ENCODE peak calls at places on chromosomes 6 and 20, in ten cellular contexts. G is psoas muscle; Y is BJ; Q is caudate nucleus; K is endothelial cell; L is RWPE1; S is CD8-positive, alpha-beta memory T cell; E is right lobe of liver; V is fibroblast of pulmonary artery; F is activated naive CD4-positive, alpha-beta T cell. I is an unnamed sample.

GRCh38 chr6:12595161-12595792 is 121.3 kb upstream of the PHACTR1 start:
- DNase-seq in G (no peak), Y (peak; percentile 85), Q (no peak), K (no peak), L (no peak), S (no peak), E (no peak), V (peak; percentile 77), F (no peak), I (no peak)

GRCh38 chr6:144336900-144337299 is 51.8 kb downstream of the UTRN start:
- DNase-seq in G (no peak), Y (no peak), Q (no peak), K (no peak), L (no peak), S (no peak), E (no peak), V (no peak), F (no peak), I (no peak)

GRCh38 chr6:118810420-118811027 is 83.4 kb upstream of the ASF1A start:
- DNase-seq in G (no peak), Y (no peak), Q (no peak), K (no peak), L (no peak), S (peak; percentile 77), E (no peak), V (no peak), F (peak; percentile 24), I (no peak)

GRCh38 chr20:46992640-46993035 is 98.0 kb downstream of the EYA2 start:
- DNase-seq in G (no peak), Y (no peak), Q (no peak), K (no peak), L (no peak), S (no peak), E (no peak), V (no peak), F (no peak), I (no peak)

GRCh38 chr6:145544031-145544430 is 191.3 kb downstream of the EPM2A start:
- DNase-seq in G (peak; percentile 57), Y (peak; percentile 57), Q (no peak), K (no peak), L (peak; percentile 77), S (no peak), E (no peak), V (peak; percentile 65), F (no peak), I (no peak)

GRCh38 chr6:24721461-24722215 is 2.7 kb upstream of the C6orf62 start:
- DNase-seq in G (no peak), Y (no peak), Q (peak; percentile 91), K (no peak), L (no peak), S (no peak), E (peak; percentile 87), V (peak; percentile 87), F (peak; percentile 94), I (no peak)

GRCh38 chr20:63737940-63738686 is 1.5 kb upstream of the SLC2A4RG start:
- DNase-seq in G (peak; percentile 64), Y (no peak), Q (no peak), K (peak; percentile 14), L (no peak), S (peak; percentile 54), E (peak; percentile 86), V (no peak), F (no peak), I (no peak)

GRCh38 chr6:36333889-36334288 is 2.8 kb downstream of the BNIP5 start:
- DNase-seq in G (no peak), Y (no peak), Q (no peak), K (no peak), L (no peak), S (no peak), E (no peak), V (peak; percentile 44), F (no peak), I (peak; percentile 37)

GRCh38 chr20:37699202-37699601 is 5.4 kb downstream of the CTNNBL1 start:
- DNase-seq in G (no peak), Y (no peak), Q (no peak), K (no peak), L (no peak), S (no peak), E (no peak), V (peak; percentile 62), F (no peak), I (no peak)

GRCh38 chr6:136371117-136371696 is 81.6 kb upstream of the BCLAF1 start:
- DNase-seq in G (no peak), Y (no peak), Q (no peak), K (no peak), L (no peak), S (no peak), E (no peak), V (no peak), F (no peak), I (no peak)

GRCh38 chr6:144158133-144158532 is 7.8 kb downstream of the STX11 start:
- DNase-seq in G (no peak), Y (peak; percentile 76), Q (no peak), K (no peak), L (peak; percentile 41), S (no peak), E (peak; percentile 27), V (peak; percentile 93), F (no peak), I (no peak)

GRCh38 chr6:13457577-13457976 is 29.8 kb downstream of the GFOD1 start:
- DNase-seq in G (peak; percentile 66), Y (no peak), Q (no peak), K (no peak), L (peak; percentile 32), S (no peak), E (no peak), V (peak; percentile 42), F (no peak), I (no peak)

GRCh38 chr6:109447878-109448555 is 7.5 kb downstream of the SMPD2 start:
- DNase-seq in G (no peak), Y (no peak), Q (no peak), K (no peak), L (no peak), S (no peak), E (no peak), V (peak; percentile 20), F (no peak), I (no peak)

GRCh38 chr6:111610548-111611172 is 5.0 kb upstream of the TRAF3IP2 start:
- DNase-seq in G (no peak), Y (no peak), Q (no peak), K (no peak), L (no peak), S (no peak), E (peak; percentile 53), V (no peak), F (no peak), I (no peak)

GRCh38 chr20:6674831-6675230 is 92.7 kb upstream of the BMP2 start:
- DNase-seq in G (no peak), Y (no peak), Q (no peak), K (no peak), L (no peak), S (no peak), E (no peak), V (no peak), F (no peak), I (no peak)

GRCh38 chr6:21001736-21002135 is 467.5 kb downstream of the CDKAL1 start:
- DNase-seq in G (no peak), Y (no peak), Q (no peak), K (no peak), L (no peak), S (no peak), E (no peak), V (peak; percentile 23), F (no peak), I (no peak)

GRCh38 chr6:97055743-97056142 is 131.2 kb downstream of the KLHL32 start:
- DNase-seq in G (no peak), Y (no peak), Q (no peak), K (no peak), L (no peak), S (no peak), E (no peak), V (no peak), F (no peak), I (no peak)

GRCh38 chr6:15876406-15876805 is 213.6 kb upstream of the DTNBP1 start:
- DNase-seq in G (no peak), Y (no peak), Q (no peak), K (no peak), L (no peak), S (no peak), E (no peak), V (peak; percentile 44), F (no peak), I (no peak)

GRCh38 chr6:134936927-134937326 is 13.0 kb downstream of the ALDH8A1 start:
- DNase-seq in G (no peak), Y (peak; percentile 81), Q (no peak), K (no peak), L (peak; percentile 13), S (no peak), E (no peak), V (peak; percentile 71), F (no peak), I (no peak)

GRCh38 chr6:135126034-135126433 is 55.1 kb upstream of the MYB start:
- DNase-seq in G (no peak), Y (no peak), Q (no peak), K (no peak), L (no peak), S (no peak), E (no peak), V (no peak), F (no peak), I (no peak)

GRCh38 chr6:105692630-105693212 is 289.8 kb upstream of the PREP start:
- DNase-seq in G (no peak), Y (no peak), Q (no peak), K (no peak), L (no peak), S (no peak), E (no peak), V (no peak), F (no peak), I (no peak)

GRCh38 chr6:143962644-143962929 is 45.5 kb downstream of the PLAGL1 start:
- DNase-seq in G (no peak), Y (peak; percentile 26), Q (no peak), K (peak; percentile 31), L (peak; percentile 13), S (no peak), E (no peak), V (peak; percentile 51), F (no peak), I (no peak)

GRCh38 chr6:123849406-123849805 is 45.7 kb downstream of the NKAIN2 start:
- DNase-seq in G (no peak), Y (no peak), Q (peak; percentile 36), K (no peak), L (no peak), S (no peak), E (no peak), V (no peak), F (no peak), I (no peak)

GRCh38 chr6:165986647-165987482 is 180.8 kb downstream of the TBXT start:
- DNase-seq in G (no peak), Y (no peak), Q (no peak), K (no peak), L (peak; percentile 7), S (no peak), E (no peak), V (peak; percentile 54), F (no peak), I (no peak)

GRCh38 chr6:112216699-112217551 is 37.4 kb downstream of the LAMA4 start:
- DNase-seq in G (no peak), Y (peak; percentile 46), Q (no peak), K (no peak), L (peak; percentile 77), S (no peak), E (no peak), V (peak; percentile 88), F (no peak), I (no peak)

GRCh38 chr6:26043389-26044139 is 43.7 kb upstream of the HFE start:
- DNase-seq in G (peak; percentile 68), Y (peak; percentile 93), Q (peak; percentile 40), K (peak; percentile 51), L (peak; percentile 95), S (peak; percentile 90), E (peak; percentile 29), V (peak; percentile 99), F (peak; percentile 48), I (peak; percentile 62)

GRCh38 chr6:34572585-34572984 is 16.5 kb upstream of the SPDEF start:
- DNase-seq in G (peak; percentile 14), Y (no peak), Q (no peak), K (no peak), L (no peak), S (no peak), E (no peak), V (no peak), F (no peak), I (no peak)

GRCh38 chr20:25281541-25281991 is 33.7 kb downstream of the PYGB start:
- DNase-seq in G (peak; percentile 60), Y (no peak), Q (no peak), K (no peak), L (no peak), S (no peak), E (peak; percentile 18), V (no peak), F (no peak), I (no peak)